ENCODE peak calls at places on chromosomes 11 and 22, in seven cellular contexts. O is RWPE1, U is bronchial epithelial cell, H is endodermal cell, D is neural crest cell, Q is kidney epithelial cell, N is lower lobe of right lung. V is an unnamed sample.

GRCh38 chr22:37709445-37709765 is 12.6 kb downstream of the TRIOBP start:
- DNase-seq in H (no peak), O (no peak), D (no peak), N (no peak), Q (no peak), U (no peak), V (no peak)

GRCh38 chr22:50576070-50576469 is 2.2 kb downstream of the CPT1B start:
- DNase-seq in O (no peak), H (peak), N (no peak), U (peak), Q (peak), D (peak), V (no peak)

GRCh38 chr11:27718346-27718852 is 18.1 kb upstream of the BDNF start:
- DNase-seq in Q (peak), D (peak), N (no peak), O (peak), H (peak), U (peak), V (no peak)

GRCh38 chr11:93196816-93197382 is 892 bp downstream of the SLC36A4 start:
- DNase-seq in H (no peak), D (no peak), Q (no peak), N (no peak), O (peak), U (no peak), V (no peak)

GRCh38 chr11:19441752-19442553 is 201.2 kb upstream of the E2F8 start:
- DNase-seq in H (no peak), D (no peak), N (no peak), U (peak), O (peak), Q (peak), V (no peak)

GRCh38 chr11:8732748-8733241 is 50.2 kb downstream of the RPL27A start:
- DNase-seq in H (peak), D (no peak), Q (no peak), O (no peak), N (no peak), U (peak), V (no peak)

GRCh38 chr22:31917227-31917921 is 27.0 kb upstream of the YWHAH start:
- DNase-seq in D (no peak), H (no peak), U (no peak), Q (no peak), N (peak), O (no peak), V (no peak)

GRCh38 chr11:134560066-134560465 is 148.0 kb upstream of the B3GAT1 start:
- DNase-seq in D (no peak), N (no peak), H (peak), U (no peak), O (no peak), Q (no peak), V (peak)

GRCh38 chr11:86637976-86638375 is 34.4 kb downstream of the ME3 start:
- DNase-seq in H (no peak), U (no peak), O (no peak), D (no peak), Q (no peak), N (no peak), V (no peak)

GRCh38 chr11:128417607-128418324 is 169.6 kb downstream of the ETS1 start:
- DNase-seq in N (no peak), O (peak), D (no peak), U (peak), Q (no peak), H (no peak), V (no peak)

GRCh38 chr22:45880732-45881523 is 96.0 kb downstream of the WNT7B start:
- DNase-seq in U (no peak), N (peak), Q (no peak), O (no peak), D (peak), H (peak), V (peak)

GRCh38 chr11:67287355-67288197 is 1.5 kb upstream of the ANKRD13D start:
- DNase-seq in U (no peak), O (no peak), Q (no peak), D (no peak), N (peak), H (no peak), V (no peak)

GRCh38 chr11:46114961-46115360 is 6.3 kb downstream of the PHF21A start:
- DNase-seq in H (no peak), D (no peak), N (no peak), Q (no peak), U (no peak), O (no peak), V (no peak)

GRCh38 chr22:38719196-38719595 is 13.5 kb downstream of the GTPBP1 start:
- DNase-seq in N (no peak), D (no peak), U (no peak), O (no peak), Q (no peak), H (no peak), V (no peak)

GRCh38 chr11:123357990-123358827 is 71.9 kb upstream of the GRAMD1B start:
- DNase-seq in H (peak), Q (no peak), U (peak), N (no peak), O (peak), D (peak), V (no peak)

GRCh38 chr11:66008468-66009101 is 3.2 kb upstream of the CST6 start:
- DNase-seq in N (no peak), D (no peak), Q (no peak), O (peak), U (peak), H (peak), V (no peak)

GRCh38 chr11:125364085-125364822 is 131.8 kb downstream of the FEZ1 start:
- DNase-seq in H (no peak), D (no peak), O (no peak), U (peak), Q (no peak), N (no peak), V (no peak)

GRCh38 chr11:44658451-44658850 is 68.3 kb upstream of the TSPAN18 start:
- DNase-seq in H (peak), N (no peak), O (no peak), D (no peak), Q (no peak), U (peak), V (no peak)

GRCh38 chr11:114359342-114359741 is 41.0 kb downstream of the C11orf71 start:
- DNase-seq in O (no peak), H (no peak), D (no peak), U (peak), N (no peak), Q (no peak), V (no peak)

GRCh38 chr11:71488086-71488967 is 35.3 kb downstream of the NADSYN1 start:
- DNase-seq in H (peak), U (peak), N (no peak), Q (peak), O (peak), D (no peak), V (peak)

GRCh38 chr22:36613958-36614357 is 85.0 kb upstream of the EIF3D start:
- DNase-seq in D (no peak), H (no peak), U (no peak), O (no peak), N (no peak), Q (no peak), V (no peak)

GRCh38 chr11:71136095-71136845 is 116.1 kb downstream of the SHANK2 start:
- DNase-seq in U (no peak), O (no peak), N (no peak), Q (no peak), D (no peak), H (no peak), V (no peak)

GRCh38 chr11:66278396-66279091 is 569 bp downstream of the CNIH2 start:
- DNase-seq in D (no peak), Q (no peak), N (no peak), U (no peak), O (no peak), H (no peak), V (no peak)

GRCh38 chr11:47433991-47434786 is 8.0 kb upstream of the PSMC3 start:
- DNase-seq in U (no peak), D (no peak), N (no peak), H (no peak), O (no peak), Q (no peak), V (no peak)

GRCh38 chr22:36528336-36528735 is 630 bp downstream of the EIF3D start:
- DNase-seq in U (no peak), H (no peak), Q (no peak), O (no peak), D (no peak), N (no peak), V (no peak)

GRCh38 chr11:2088284-2088683 is 50.9 kb downstream of the IGF2 start:
- DNase-seq in N (peak), D (no peak), Q (no peak), U (no peak), O (no peak), H (peak), V (no peak)

GRCh38 chr11:2091112-2091746 is 48.0 kb downstream of the IGF2 start:
- DNase-seq in O (no peak), H (peak), U (no peak), N (peak), D (no peak), Q (no peak), V (no peak)

GRCh38 chr11:2090172-2091111 is 48.7 kb downstream of the IGF2 start:
- DNase-seq in H (peak), U (no peak), D (no peak), Q (no peak), O (no peak), N (peak), V (peak)

GRCh38 chr11:2089536-2090165 is 49.5 kb downstream of the IGF2 start:
- DNase-seq in O (peak), N (peak), D (no peak), Q (no peak), H (peak), U (peak), V (no peak)

GRCh38 chr11:2088746-2089535 is 50.2 kb downstream of the IGF2 start:
- DNase-seq in D (no peak), Q (no peak), U (no peak), N (peak), O (no peak), H (peak), V (no peak)
- TF ChIP-seq CTCF in D (peak), Q (no peak), U (peak), N (no peak), O (no peak), H (peak), V (peak)

GRCh38 chr11:976431-977160 is 50.9 kb downstream of the AP2A2 start:
- DNase-seq in N (no peak), H (no peak), D (no peak), O (no peak), Q (no peak), U (no peak), V (no peak)

GRCh38 chr11:973237-973636 is 47.6 kb downstream of the AP2A2 start:
- DNase-seq in N (no peak), U (no peak), D (no peak), Q (no peak), H (no peak), O (no peak), V (no peak)

GRCh38 chr11:978073-978720 is 52.5 kb downstream of the AP2A2 start:
- DNase-seq in D (no peak), Q (no peak), H (no peak), O (no peak), U (no peak), N (no peak), V (no peak)

GRCh38 chr11:978781-979180 is 53.1 kb downstream of the AP2A2 start:
- DNase-seq in H (no peak), N (no peak), D (no peak), U (no peak), Q (no peak), O (no peak), V (no peak)

DNA sequence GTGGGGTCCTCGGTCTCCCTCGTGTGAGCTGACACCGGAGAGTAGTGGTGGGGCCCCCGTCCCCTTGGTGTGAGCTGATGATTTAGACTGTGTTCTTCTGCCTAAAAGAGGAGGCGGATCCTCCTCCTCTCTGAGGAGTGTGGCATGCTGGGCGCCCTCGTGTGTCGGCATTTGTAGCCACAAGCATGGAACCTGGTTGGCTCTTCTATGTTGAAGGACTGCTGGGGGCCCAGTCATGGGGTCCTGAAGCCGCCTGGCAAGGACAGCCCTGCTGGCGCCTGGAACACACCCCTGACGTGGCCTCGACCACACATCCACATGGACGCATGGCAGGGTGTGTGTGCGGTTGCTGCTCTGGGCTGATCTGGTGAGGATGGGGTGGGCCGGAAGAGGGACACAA is 50.2 kb downstream of the AP2A2 start:
- DNase-seq in H (peak), N (no peak), D (peak), Q (no peak), O (no peak), U (no peak), V (no peak)
- TF ChIP-seq CTCF in H (peak), N (no peak), D (peak), Q (no peak), O (no peak), U (peak), V (peak)

DNA sequence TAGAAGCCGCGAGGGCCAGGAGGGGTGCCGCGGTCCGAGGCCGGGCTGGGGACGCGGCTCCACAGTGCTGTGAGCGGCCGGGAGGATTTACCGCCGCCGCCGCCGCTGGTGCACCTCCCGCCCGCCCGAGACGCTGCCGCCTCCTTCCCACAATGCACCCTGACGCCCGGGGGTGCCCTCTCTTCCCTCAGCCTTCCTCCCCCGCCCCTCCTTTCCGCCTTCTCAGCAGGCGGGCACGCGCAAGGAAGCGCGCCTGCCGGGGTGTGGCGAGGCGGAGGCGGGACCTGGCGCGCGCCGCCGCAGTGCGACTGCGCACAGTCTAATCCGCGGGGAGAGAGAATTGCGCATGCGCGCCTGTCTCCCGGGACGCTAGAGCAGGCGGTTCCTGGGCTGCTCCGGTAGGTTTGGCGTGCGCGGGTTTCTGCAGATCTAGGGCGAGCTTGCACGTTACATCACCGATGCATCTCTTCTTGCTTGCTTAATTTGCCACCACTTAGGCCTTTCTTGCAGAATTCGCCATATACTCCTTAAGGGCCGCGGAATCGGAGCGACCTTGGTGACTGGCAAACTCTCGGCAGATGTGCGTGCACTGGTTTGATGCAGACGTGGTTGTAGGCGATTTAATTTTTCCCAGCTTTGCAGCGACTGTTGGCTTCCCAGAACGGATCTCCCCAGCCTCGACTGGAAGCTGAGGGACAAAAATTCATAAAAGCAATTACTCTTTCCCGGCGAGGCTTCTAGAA is at the start of the genes GVQW3 and THAP12:
- DNase-seq in U (peak), O (peak), H (peak), D (peak), N (peak), Q (peak), V (peak)
- TF ChIP-seq CTCF in U (no peak), O (peak), H (no peak), D (no peak), N (no peak), Q (no peak), V (peak)

GRCh38 chr11:12122083-12122482 is 11.7 kb downstream of the MICAL2 start:
- DNase-seq in U (no peak), O (peak), D (no peak), Q (no peak), H (peak), N (peak), V (no peak)
- TF ChIP-seq CTCF in U (peak), O (no peak), D (peak), Q (peak), H (peak), N (peak), V (peak)